ENCODE peak calls at places on chromosomes 3 and 15, in seven cellular contexts. U, V, F, J, Z, M and H are unnamed samples.
A peak's percentile ranks its signal among the peaks of the same experiment; 100 is the strongest.

GRCh38 chr3:32000877-32001276 is 19.3 kb downstream of the ZNF860 start:
- DNase-seq in U (no peak), V (no peak), F (no peak), J (no peak), Z (no peak), M (no peak), H (no peak)

GRCh38 chr15:44545934-44546802 is 9.2 kb downstream of the EIF3J start:
- DNase-seq in U (no peak), V (peak; percentile 1), F (no peak), J (no peak), Z (no peak), M (peak; percentile 21), H (peak; percentile 49)

GRCh38 chr3:147410518-147411234 is 1.5 kb downstream of the ZIC1 start:
- DNase-seq in U (no peak), V (no peak), F (no peak), J (no peak), Z (no peak), M (no peak), H (no peak)

GRCh38 chr15:51917493-51917892 is 54.1 kb downstream of the LEO1 start:
- DNase-seq in U (no peak), V (no peak), F (peak; percentile 11), J (no peak), Z (no peak), M (peak; percentile 59), H (no peak)

GRCh38 chr3:55804170-55805095 is 317.3 kb upstream of the WNT5A start:
- DNase-seq in U (no peak), V (no peak), F (no peak), J (no peak), Z (no peak), M (no peak), H (no peak)

GRCh38 chr15:66730168-66731014 is 28.4 kb downstream of the SMAD6 start:
- DNase-seq in U (no peak), V (no peak), F (no peak), J (no peak), Z (no peak), M (peak; percentile 73), H (no peak)

GRCh38 chr15:45144775-45145174 is 15.0 kb downstream of the DUOX1 start:
- DNase-seq in U (no peak), V (no peak), F (no peak), J (no peak), Z (no peak), M (no peak), H (no peak)

GRCh38 chr3:124619887-124620599 is 110.2 kb upstream of the UMPS start:
- DNase-seq in U (no peak), V (no peak), F (no peak), J (no peak), Z (no peak), M (no peak), H (no peak)

GRCh38 chr3:115330406-115330805 is 183.3 kb upstream of the ZBTB20 start:
- DNase-seq in U (no peak), V (no peak), F (no peak), J (no peak), Z (no peak), M (peak; percentile 89), H (no peak)

GRCh38 chr15:100298257-100298656 is 43.5 kb downstream of the ADAMTS17 start:
- DNase-seq in U (no peak), V (no peak), F (no peak), J (no peak), Z (no peak), M (no peak), H (no peak)

GRCh38 chr3:42080452-42080872 is 10.7 kb upstream of the TRAK1 start:
- DNase-seq in U (no peak), V (no peak), F (no peak), J (no peak), Z (peak; percentile 67), M (peak; percentile 70), H (peak; percentile 20)

GRCh38 chr3:125052671-125053303 is 3.0 kb downstream of the HEG1 start:
- DNase-seq in U (no peak), V (no peak), F (no peak), J (peak; percentile 36), Z (no peak), M (peak; percentile 78), H (no peak)

GRCh38 chr3:13636186-13636585 is 87.3 kb downstream of the FBLN2 start:
- DNase-seq in U (no peak), V (no peak), F (no peak), J (no peak), Z (no peak), M (no peak), H (no peak)

GRCh38 chr3:187040637-187041361 is 98.5 kb downstream of the RPL39L start:
- DNase-seq in U (peak; percentile 56), V (no peak), F (no peak), J (no peak), Z (no peak), M (peak; percentile 81), H (no peak)

GRCh38 chr15:69129026-69129385 is 31.4 kb upstream of the GLCE start:
- DNase-seq in U (no peak), V (no peak), F (no peak), J (no peak), Z (no peak), M (no peak), H (no peak)

GRCh38 chr3:172244011-172244410 is 204.2 kb downstream of the GHSR start:
- DNase-seq in U (no peak), V (no peak), F (no peak), J (no peak), Z (no peak), M (peak; percentile 92), H (no peak)

GRCh38 chr15:61835476-61836106 is 224.7 kb downstream of the VPS13C start:
- DNase-seq in U (peak; percentile 66), V (peak; percentile 20), F (peak; percentile 78), J (peak; percentile 68), Z (no peak), M (peak; percentile 74), H (peak; percentile 45)

GRCh38 chr3:78645628-78646310 is 1122.0 kb downstream of the ROBO1 start:
- DNase-seq in U (no peak), V (no peak), F (peak; percentile 26), J (no peak), Z (no peak), M (peak; percentile 48), H (no peak)

GRCh38 chr3:168364992-168365391 is 269.3 kb upstream of the GOLIM4 start:
- DNase-seq in U (no peak), V (no peak), F (no peak), J (no peak), Z (no peak), M (no peak), H (no peak)

GRCh38 chr3:74631341-74631740 is 16.9 kb upstream of the CNTN3 start:
- DNase-seq in U (no peak), V (no peak), F (no peak), J (no peak), Z (no peak), M (no peak), H (no peak)

GRCh38 chr3:195257454-195258448 is 13.2 kb downstream of the XXYLT1 start:
- DNase-seq in U (peak; percentile 43), V (no peak), F (no peak), J (no peak), Z (no peak), M (no peak), H (no peak)

GRCh38 chr15:40055576-40056293 is 16.8 kb upstream of the SRP14 start:
- DNase-seq in U (peak; percentile 98), V (no peak), F (no peak), J (no peak), Z (no peak), M (no peak), H (no peak)

GRCh38 chr3:124113475-124113874 is 121.6 kb upstream of the ROPN1 start:
- DNase-seq in U (no peak), V (no peak), F (no peak), J (no peak), Z (no peak), M (no peak), H (no peak)

GRCh38 chr15:34182942-34183341 is 27.0 kb downstream of the KATNBL1 start:
- DNase-seq in U (no peak), V (no peak), F (no peak), J (no peak), Z (no peak), M (no peak), H (no peak)

GRCh38 chr3:133941390-133941789 is 45.7 kb upstream of the RAB6B start:
- DNase-seq in U (peak; percentile 75), V (no peak), F (peak; percentile 57), J (no peak), Z (peak; percentile 17), M (peak; percentile 51), H (no peak)

GRCh38 chr3:164640586-164640985 is 437.7 kb downstream of the SI start:
- DNase-seq in U (no peak), V (no peak), F (no peak), J (no peak), Z (no peak), M (no peak), H (no peak)

GRCh38 chr3:177440456-177441105 is 243.3 kb upstream of the TBL1XR1 start:
- DNase-seq in U (no peak), V (no peak), F (no peak), J (no peak), Z (no peak), M (peak; percentile 34), H (no peak)

GRCh38 chr3:9076985-9077384 is 113.7 kb upstream of the RAD18 start:
- DNase-seq in U (no peak), V (no peak), F (no peak), J (no peak), Z (peak; percentile 26), M (no peak), H (no peak)

GRCh38 chr3:42028474-42028873 is 62.7 kb upstream of the TRAK1 start:
- DNase-seq in U (no peak), V (no peak), F (no peak), J (no peak), Z (peak; percentile 61), M (no peak), H (no peak)

GRCh38 chr3:71732637-71733036 is 7.4 kb upstream of the EIF4E3 start:
- DNase-seq in U (no peak), V (no peak), F (no peak), J (no peak), Z (no peak), M (no peak), H (no peak)

GRCh38 chr15:48617619-48618018 is 27.9 kb downstream of the FBN1 start:
- DNase-seq in U (no peak), V (no peak), F (no peak), J (peak; percentile 46), Z (no peak), M (no peak), H (no peak)

GRCh38 chr15:74156018-74156417 is 17.5 kb upstream of the ISLR start:
- DNase-seq in U (no peak), V (no peak), F (no peak), J (no peak), Z (no peak), M (no peak), H (no peak)

GRCh38 chr3:46987485-46988401 is 8.3 kb downstream of the NBEAL2 start:
- DNase-seq in U (peak; percentile 65), V (peak; percentile 84), F (no peak), J (peak; percentile 67), Z (peak; percentile 94), M (peak; percentile 86), H (peak; percentile 82)

GRCh38 chr3:52524258-52524751 is 9.4 kb downstream of the NT5DC2 start:
- DNase-seq in U (no peak), V (no peak), F (no peak), J (no peak), Z (peak; percentile 74), M (no peak), H (no peak)

GRCh38 chr15:49876401-49877038 is 242.5 kb downstream of the ATP8B4 start:
- DNase-seq in U (no peak), V (no peak), F (no peak), J (no peak), Z (no peak), M (no peak), H (no peak)